ENCODE peak calls at places on chromosome X, in ten cellular contexts. L, W, B, O, F, D, T, Y, K and S are unnamed samples.

GRCh38 chrX:47802589-47802988 is 34.1 kb upstream of the ZNF81 start:
- ATAC-seq in L (no peak), W (no peak), B (no peak), O (peak), F (no peak), D (no peak), T (no peak), Y (peak), K (no peak), S (no peak)

GRCh38 chrX:152892999-152893605 is 4.8 kb upstream of the ZNF185 start:
- ATAC-seq in L (no peak), W (no peak), B (no peak), O (no peak), F (no peak), D (no peak), T (no peak), Y (no peak), K (no peak), S (no peak)

GRCh38 chrX:24002792-24003191 is 24.2 kb downstream of the KLHL15 start:
- ATAC-seq in L (no peak), W (no peak), B (no peak), O (no peak), F (no peak), D (no peak), T (no peak), Y (no peak), K (no peak), S (no peak)

GRCh38 chrX:115226929-115227328 is 7.0 kb downstream of the LRCH2 start:
- ATAC-seq in L (no peak), W (peak), B (no peak), O (peak), F (no peak), D (no peak), T (no peak), Y (peak), K (no peak), S (no peak)

GRCh38 chrX:71107762-71108360 is 1.3 kb upstream of the CXorf65 start:
- ATAC-seq in L (peak), W (no peak), B (no peak), O (no peak), F (no peak), D (no peak), T (no peak), Y (no peak), K (no peak), S (no peak)

GRCh38 chrX:135437867-135438733 is 16.4 kb downstream of the SMIM10L2A start:
- ATAC-seq in L (no peak), W (no peak), B (no peak), O (peak), F (no peak), D (no peak), T (no peak), Y (no peak), K (no peak), S (no peak)

GRCh38 chrX:331772-332495 is 13.3 kb upstream of the GTPBP6 start:
- ATAC-seq in L (peak), W (no peak), B (peak), O (no peak), F (peak), D (no peak), T (peak), Y (no peak), K (no peak), S (no peak)

GRCh38 chrX:147776988-147777387 is 134.7 kb upstream of the FMR1 start:
- ATAC-seq in L (no peak), W (no peak), B (no peak), O (no peak), F (no peak), D (no peak), T (no peak), Y (no peak), K (no peak), S (no peak)

GRCh38 chrX:49106930-49107329 is 16.6 kb downstream of the GPKOW start:
- ATAC-seq in L (peak), W (peak), B (peak), O (peak), F (peak), D (peak), T (peak), Y (no peak), K (peak), S (peak)

GRCh38 chrX:67159437-67159836 is 384.4 kb upstream of the AR start:
- ATAC-seq in L (no peak), W (no peak), B (no peak), O (no peak), F (no peak), D (no peak), T (no peak), Y (no peak), K (no peak), S (no peak)

GRCh38 chrX:135295238-135295943 is 13.9 kb upstream of the ETDC start:
- ATAC-seq in L (peak), W (peak), B (peak), O (no peak), F (peak), D (peak), T (peak), Y (no peak), K (no peak), S (peak)

GRCh38 chrX:154443479-154443910 is 446 bp upstream of the FAM50A start:
- ATAC-seq in L (peak), W (no peak), B (peak), O (peak), F (peak), D (peak), T (no peak), Y (peak), K (peak), S (peak)